ENCODE peak calls at places on chromosomes 1 and 21, in eight cellular contexts. I is hepatocyte, C is neural progenitor cell, S is SK-N-SH, E is GM23338, G is PC-3, B is HCT116, P is GM23248. M is an unnamed sample.

GRCh38 chr1:234676103-234676594 is 66.2 kb upstream of the IRF2BP2 start:
- DNase-seq in I (peak), C (peak), S (peak), E (peak), G (peak), B (no peak), P (peak), M (peak)

GRCh38 chr1:67831850-67832513 is 1.3 kb downstream of the GNG12 start:
- DNase-seq in I (peak), C (peak), S (peak), E (peak), G (peak), B (peak), P (peak), M (no peak)

GRCh38 chr21:41768371-41769042 is 1.7 kb upstream of the RIPK4 start:
- DNase-seq in I (peak), C (peak), S (peak), E (peak), G (peak), B (peak), P (peak), M (peak)

GRCh38 chr1:167454929-167455785 is 63.2 kb downstream of the CD247 start:
- DNase-seq in I (peak), C (peak), S (peak), E (peak), G (peak), B (peak), P (peak), M (peak)

GRCh38 chr21:37503848-37504467 is 137.4 kb downstream of the DYRK1A start:
- DNase-seq in I (peak), C (peak), S (no peak), E (no peak), G (peak), B (no peak), P (peak), M (no peak)

GRCh38 chr1:204207136-204207616 is 6.6 kb downstream of the GOLT1A start:
- DNase-seq in I (peak), C (peak), S (peak), E (peak), G (peak), B (peak), P (peak), M (peak)

GRCh38 chr1:67627906-67628305 is 57.1 kb upstream of the GADD45A start:
- DNase-seq in I (no peak), C (no peak), S (no peak), E (no peak), G (peak), B (no peak), P (no peak), M (no peak)

GRCh38 chr1:19365711-19366110 is 53.6 kb downstream of the SLC66A1 start:
- DNase-seq in I (no peak), C (no peak), S (no peak), E (no peak), G (no peak), B (no peak), P (peak), M (no peak)

GRCh38 chr1:8035289-8035688 is 9.2 kb upstream of the ERRFI1 start:
- DNase-seq in I (no peak), C (no peak), S (no peak), E (no peak), G (no peak), B (no peak), P (no peak), M (no peak)

GRCh38 chr1:1325288-1326074 is 879 bp downstream of the CPTP start:
- DNase-seq in I (no peak), C (no peak), S (no peak), E (no peak), G (peak), B (no peak), P (no peak), M (peak)

GRCh38 chr1:40732756-40733301 is 41.3 kb downstream of the NFYC start:
- DNase-seq in I (no peak), C (no peak), S (no peak), E (no peak), G (no peak), B (no peak), P (no peak), M (no peak)

GRCh38 chr21:45981641-45982255 is at the start of gene COL6A1:
- DNase-seq in I (peak), C (peak), S (peak), E (peak), G (peak), B (no peak), P (peak), M (no peak)

GRCh38 chr1:156033011-156033410 is 12.3 kb upstream of the SSR2 start:
- DNase-seq in I (no peak), C (no peak), S (no peak), E (no peak), G (no peak), B (no peak), P (peak), M (no peak)

GRCh38 chr1:170664283-170664827 is 424 bp downstream of the PRRX1 start:
- DNase-seq in I (no peak), C (peak), S (peak), E (peak), G (no peak), B (no peak), P (peak), M (no peak)

GRCh38 chr21:43597052-43597451 is 62.2 kb downstream of the HSF2BP start:
- DNase-seq in I (peak), C (no peak), S (no peak), E (no peak), G (peak), B (no peak), P (peak), M (no peak)

GRCh38 chr1:30305519-30305918 is 417.9 kb downstream of the MATN1 start:
- DNase-seq in I (no peak), C (no peak), S (no peak), E (no peak), G (no peak), B (no peak), P (no peak), M (no peak)

GRCh38 chr1:159200759-159201158 is 3.9 kb upstream of the ACKR1 start:
- DNase-seq in I (no peak), C (no peak), S (no peak), E (no peak), G (no peak), B (no peak), P (no peak), M (no peak)

GRCh38 chr1:33897092-33897725 is 33.3 kb downstream of the HMGB4 start:
- DNase-seq in I (no peak), C (no peak), S (no peak), E (no peak), G (no peak), B (no peak), P (peak), M (no peak)

GRCh38 chr1:45884700-45885099 is 81.3 kb downstream of the MAST2 start:
- DNase-seq in I (peak), C (no peak), S (no peak), E (no peak), G (peak), B (no peak), P (no peak), M (no peak)

GRCh38 chr1:30933874-30934252 is 25.3 kb upstream of the SDC3 start:
- DNase-seq in I (no peak), C (no peak), S (no peak), E (peak), G (peak), B (no peak), P (peak), M (no peak)

DNA sequence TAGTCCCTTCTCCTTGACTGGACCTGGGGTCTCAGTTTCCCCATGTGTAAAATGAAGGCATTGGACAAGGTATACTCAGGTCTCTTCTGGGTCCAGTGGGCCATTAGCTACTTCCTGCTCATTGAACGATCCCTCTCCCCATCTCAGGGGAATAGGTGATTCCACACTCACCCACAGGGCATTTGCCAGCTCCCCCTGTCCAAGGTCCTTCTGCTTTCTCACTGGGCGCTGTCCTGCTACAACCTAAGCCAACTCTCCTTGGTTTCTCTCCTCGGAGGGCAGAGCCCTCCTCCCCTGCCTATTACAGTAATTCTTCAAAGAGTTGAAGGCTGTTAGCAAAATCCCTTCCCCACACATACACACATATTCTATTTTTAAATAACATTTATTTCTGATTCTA is 16.6 kb downstream of the DISP3 start:
- DNase-seq in I (no peak), C (no peak), S (no peak), E (no peak), G (no peak), B (no peak), P (no peak), M (no peak)
- H3K4me2 ChIP-seq in I (no peak), C (no peak), S (no peak), E (no peak), G (no peak), B (no peak), P (no peak), M (no peak)

GRCh38 chr1:102896771-102897170 is 211.6 kb downstream of the COL11A1 start:
- DNase-seq in I (no peak), C (no peak), S (no peak), E (no peak), G (no peak), B (no peak), P (no peak), M (no peak)

GRCh38 chr1:102902045-102902444 is 206.3 kb downstream of the COL11A1 start:
- DNase-seq in I (no peak), C (no peak), S (no peak), E (no peak), G (no peak), B (no peak), P (peak), M (no peak)

GRCh38 chr1:102896286-102896685 is 212.0 kb downstream of the COL11A1 start:
- DNase-seq in I (no peak), C (no peak), S (no peak), E (no peak), G (peak), B (no peak), P (no peak), M (no peak)

GRCh38 chr1:102899935-102900334 is 208.4 kb downstream of the COL11A1 start:
- DNase-seq in I (no peak), C (no peak), S (no peak), E (no peak), G (no peak), B (no peak), P (no peak), M (no peak)

GRCh38 chr1:102897537-102897936 is 210.8 kb downstream of the COL11A1 start:
- DNase-seq in I (peak), C (no peak), S (no peak), E (no peak), G (peak), B (no peak), P (peak), M (no peak)
- TF ChIP-seq EZH2phosphoT487 in I (no peak), C (no peak), S (no peak), E (no peak), G (no peak), B (no peak), P (no peak), M (no peak)

GRCh38 chr1:44033041-44033575 is 1.8 kb upstream of the SLC6A9 start:
- DNase-seq in I (no peak), C (no peak), S (no peak), E (no peak), G (no peak), B (no peak), P (no peak), M (no peak)

GRCh38 chr1:44033756-44034155 is 2.5 kb upstream of the SLC6A9 start:
- DNase-seq in I (no peak), C (no peak), S (peak), E (no peak), G (no peak), B (no peak), P (no peak), M (no peak)

GRCh38 chr1:44035726-44036408 is 4.6 kb upstream of the SLC6A9 start:
- DNase-seq in I (peak), C (peak), S (peak), E (no peak), G (no peak), B (no peak), P (peak), M (no peak)

GRCh38 chr1:44034976-44035716 is 3.9 kb upstream of the SLC6A9 start:
- DNase-seq in I (no peak), C (no peak), S (peak), E (no peak), G (no peak), B (no peak), P (no peak), M (no peak)

DNA sequence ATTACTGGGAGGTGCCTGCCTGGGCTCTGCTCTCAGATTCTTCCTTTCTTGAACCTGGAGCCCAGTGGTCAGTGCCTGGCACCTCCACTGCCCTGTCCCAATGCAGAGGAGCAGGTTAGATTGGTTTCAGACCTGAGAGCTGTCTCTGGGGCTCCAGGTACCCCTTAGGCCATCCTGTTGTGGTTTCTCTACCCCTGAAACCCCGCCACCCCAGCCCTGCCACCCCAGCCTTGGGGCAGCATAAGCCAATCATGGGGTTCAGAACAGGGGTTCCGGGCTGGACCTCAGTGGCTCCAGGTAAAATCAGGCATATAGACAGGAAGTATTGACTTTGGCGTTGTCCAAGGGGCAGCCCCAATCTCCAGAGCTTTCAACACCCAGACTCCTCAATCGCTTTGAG is 3.2 kb upstream of the SLC6A9 start:
- DNase-seq in I (no peak), C (no peak), S (no peak), E (no peak), G (no peak), B (no peak), P (no peak), M (no peak)
- H3K27ac ChIP-seq in I (no peak), C (no peak), S (no peak), E (no peak), G (no peak), B (no peak), P (no peak), M (no peak)

DNA sequence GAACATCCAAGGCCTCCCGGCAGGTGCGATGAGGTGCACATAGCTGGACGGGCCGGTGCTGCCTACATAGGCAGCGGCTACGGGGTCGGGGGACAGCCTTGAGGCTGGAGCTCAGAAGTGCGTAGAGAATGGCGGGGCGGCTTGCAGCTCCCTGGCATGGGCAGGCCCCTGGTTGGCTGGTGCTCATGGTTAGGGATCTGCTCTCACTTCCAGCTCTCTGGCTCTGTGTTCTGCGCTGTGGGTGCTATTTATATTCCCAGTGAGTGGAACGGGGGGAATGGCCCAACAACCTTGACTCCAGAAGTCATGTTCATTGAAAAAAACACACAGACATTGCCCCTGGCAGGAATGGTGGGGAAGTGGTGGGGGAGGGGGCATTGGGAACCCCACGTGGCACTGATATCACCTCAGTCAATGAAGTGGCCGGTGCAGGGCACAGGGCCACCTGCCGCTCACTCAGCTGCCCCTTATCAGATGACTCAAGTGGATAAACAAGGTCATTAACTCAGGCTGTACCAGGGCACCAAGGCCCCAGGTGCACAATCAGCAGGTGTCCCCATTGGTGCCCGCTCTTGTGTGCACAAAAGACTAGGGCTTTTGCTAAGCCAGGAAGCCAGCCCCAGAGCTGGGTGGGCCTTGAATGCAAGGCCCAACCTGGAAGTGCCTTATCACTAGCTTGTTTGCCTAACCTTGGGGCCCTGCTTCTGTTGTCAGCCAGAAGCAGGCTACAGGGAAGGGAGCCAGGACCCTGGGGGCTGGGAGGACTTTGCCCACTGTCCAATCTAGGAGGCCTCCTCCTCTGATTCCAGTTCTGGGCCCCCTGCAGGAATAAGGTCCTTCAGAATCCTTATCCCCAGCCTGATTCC is at the start of gene NR0B2:
- DNase-seq in I (peak), C (no peak), S (no peak), E (no peak), G (no peak), B (no peak), P (no peak), M (peak)
- H3K4me2 ChIP-seq in I (peak), C (no peak), S (no peak), E (no peak), G (no peak), B (no peak), P (no peak), M (no peak)

DNA sequence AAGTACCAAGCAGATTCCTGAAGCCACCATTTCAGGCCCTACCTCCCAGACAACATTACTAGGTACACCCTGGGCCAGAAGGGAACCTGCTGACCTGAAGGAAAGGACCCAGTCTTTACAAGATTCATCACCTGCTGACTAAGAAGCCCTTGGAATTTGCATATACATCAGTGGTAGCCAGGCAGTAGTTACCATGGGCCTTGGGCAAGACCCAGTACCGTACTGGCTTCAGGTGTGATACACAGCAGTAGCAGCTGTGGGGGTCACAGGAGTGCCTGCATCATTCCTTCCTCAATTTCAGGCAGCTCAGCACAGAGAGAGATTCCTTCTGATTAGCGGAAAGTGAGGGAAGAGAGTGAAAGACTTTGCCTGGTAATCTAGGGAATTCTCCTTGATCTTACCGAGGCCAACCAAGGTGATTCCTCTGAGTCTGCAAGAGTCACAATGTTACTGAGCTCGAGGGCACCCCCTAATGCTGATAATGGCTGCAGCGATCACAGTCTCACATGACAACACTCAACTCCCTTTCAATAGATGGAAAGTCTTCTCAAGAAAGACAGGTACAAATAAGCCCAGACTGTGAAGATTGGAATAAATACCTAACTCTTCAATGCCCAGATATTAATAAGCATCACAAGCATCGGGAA is 22.0 kb upstream of the UHMK1 start:
- DNase-seq in I (no peak), C (peak), S (no peak), E (peak), G (no peak), B (no peak), P (no peak), M (no peak)
- TF ChIP-seq EZH2phosphoT487 in I (no peak), C (no peak), S (no peak), E (no peak), G (no peak), B (no peak), P (no peak), M (no peak)

DNA sequence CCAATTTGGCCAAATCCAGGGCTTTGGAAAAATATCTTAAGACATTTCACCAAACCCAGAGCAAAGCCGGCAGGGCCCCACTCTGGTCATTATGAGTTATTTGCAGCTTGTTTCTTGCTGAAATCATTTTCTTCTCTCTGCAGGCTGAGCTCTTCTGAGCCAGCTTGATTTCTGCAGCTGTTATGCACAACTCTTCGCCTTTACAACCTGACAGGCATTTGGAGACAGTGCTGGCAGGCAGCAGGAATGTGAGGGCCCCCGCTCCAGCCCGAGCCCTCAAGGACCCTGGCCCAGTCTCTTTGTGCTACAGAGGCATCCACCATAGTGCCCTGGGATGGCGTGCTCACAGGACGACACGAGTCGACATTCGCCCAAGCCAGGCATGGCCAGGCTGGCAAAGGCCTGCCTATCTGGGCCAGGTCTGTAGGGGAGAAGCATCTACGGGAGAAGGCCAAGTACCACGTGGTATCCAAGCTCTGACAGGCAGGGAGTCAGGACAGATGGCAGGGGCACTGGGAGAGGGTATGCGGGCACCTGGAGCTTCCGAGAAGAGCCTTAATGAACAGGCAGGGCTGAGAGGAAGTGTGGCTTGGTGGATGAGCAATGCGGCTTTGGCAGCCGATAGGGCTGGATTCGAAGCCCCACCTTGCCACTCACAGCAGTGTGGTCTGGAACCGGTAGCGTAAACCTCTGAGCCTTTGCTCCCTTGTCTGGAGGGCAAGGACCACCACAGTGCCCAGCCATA is 32.3 kb downstream of the SYF2 start:
- DNase-seq in I (no peak), C (no peak), S (no peak), E (no peak), G (no peak), B (no peak), P (no peak), M (no peak)
- H3K27ac ChIP-seq in I (peak), C (no peak), S (no peak), E (no peak), G (no peak), B (no peak), P (no peak), M (no peak)

M was measured in OCI-LY7.